ENCODE peak calls at places on chromosomes 16 and 17, in four cellular contexts. C, Q, G and P are unnamed samples.

GRCh38 chr17:46733837-46734516 is 84.5 kb downstream of the WNT3 start:
- DNase-seq in C (no peak), Q (no peak), G (peak; percentile 39), P (no peak)

GRCh38 chr16:12803203-12804093 is at the start of gene CPPED1:
- DNase-seq in C (peak; percentile 85), Q (peak; percentile 97), G (peak; percentile 89), P (peak; percentile 98)

GRCh38 chr17:55845385-55845784 is 94.5 kb downstream of the PCTP start:
- DNase-seq in C (no peak), Q (peak; percentile 67), G (peak; percentile 33), P (peak; percentile 60)

GRCh38 chr16:69166946-69167930 is 19.7 kb upstream of the SNTB2 start:
- DNase-seq in C (no peak), Q (no peak), G (peak; percentile 58), P (no peak)

GRCh38 chr17:80948961-80949450 is 42.6 kb upstream of the CHMP6 start:
- DNase-seq in C (no peak), Q (peak; percentile 51), G (no peak), P (peak; percentile 45)

GRCh38 chr17:36791150-36791653 is 146.1 kb upstream of the LHX1 start:
- DNase-seq in C (no peak), Q (no peak), G (no peak), P (no peak)

GRCh38 chr17:78896091-78896833 is 6.7 kb downstream of the CEP295NL start:
- DNase-seq in C (no peak), Q (no peak), G (no peak), P (no peak)

GRCh38 chr16:11677451-11677951 is 9.2 kb downstream of the SNN start:
- DNase-seq in C (no peak), Q (no peak), G (no peak), P (no peak)

GRCh38 chr17:49823614-49824013 is 24.3 kb downstream of the TAC4 start:
- DNase-seq in C (no peak), Q (no peak), G (peak; percentile 11), P (no peak)

GRCh38 chr17:4807534-4808377 is 804 bp downstream of the PLD2 start:
- DNase-seq in C (no peak), Q (no peak), G (no peak), P (no peak)

GRCh38 chr17:66777689-66778225 is 57.2 kb upstream of the CACNG5 start:
- DNase-seq in C (no peak), Q (no peak), G (no peak), P (peak; percentile 79)

GRCh38 chr17:10292057-10292931 is 80.5 kb downstream of the MYH13 start:
- DNase-seq in C (no peak), Q (peak; percentile 53), G (peak; percentile 71), P (no peak)

GRCh38 chr17:45001310-45001709 is 33.2 kb upstream of the C1QL1 start:
- DNase-seq in C (no peak), Q (no peak), G (no peak), P (no peak)

GRCh38 chr17:38926290-38927070 is 1.1 kb downstream of the LASP1NB start:
- DNase-seq in C (no peak), Q (no peak), G (no peak), P (no peak)

GRCh38 chr17:83152221-83152744 is 72.9 kb downstream of the METRNL start:
- DNase-seq in C (no peak), Q (no peak), G (no peak), P (no peak)

GRCh38 chr16:88504489-88505404 is 51.7 kb downstream of the ZFPM1 start:
- DNase-seq in C (no peak), Q (no peak), G (no peak), P (no peak)

GRCh38 chr17:46978489-46979022 is 497 bp downstream of the RPRML start:
- DNase-seq in C (no peak), Q (no peak), G (no peak), P (no peak)

GRCh38 chr17:10120749-10121148 is 77.7 kb downstream of the GAS7 start:
- DNase-seq in C (no peak), Q (no peak), G (no peak), P (no peak)

GRCh38 chr16:8644151-8644512 is 22.6 kb downstream of the METTL22 start:
- DNase-seq in C (no peak), Q (peak; percentile 61), G (no peak), P (peak; percentile 57)

GRCh38 chr17:63222655-63223054 is 223.5 kb downstream of the CYB561 start:
- DNase-seq in C (no peak), Q (no peak), G (peak; percentile 36), P (no peak)

GRCh38 chr16:11791144-11791828 is 5.8 kb downstream of the ZC3H7A start:
- DNase-seq in C (no peak), Q (no peak), G (no peak), P (no peak)

GRCh38 chr17:19651461-19652238 is 3.1 kb downstream of the ALDH3A2 start:
- DNase-seq in C (no peak), Q (no peak), G (no peak), P (no peak)

GRCh38 chr16:72371307-72372081 is 199.5 kb upstream of the PMFBP1 start:
- DNase-seq in C (no peak), Q (no peak), G (peak; percentile 48), P (no peak)

GRCh38 chr16:48441863-48442279 is 56.7 kb upstream of the SIAH1 start:
- DNase-seq in C (no peak), Q (no peak), G (no peak), P (no peak)

GRCh38 chr17:62678214-62678919 is 50.9 kb downstream of the MRC2 start:
- DNase-seq in C (no peak), Q (no peak), G (no peak), P (peak; percentile 40)

GRCh38 chr16:87708881-87709638 is 56.7 kb downstream of the KLHDC4 start:
- DNase-seq in C (no peak), Q (no peak), G (no peak), P (no peak)

GRCh38 chr16:84898447-84898846 is 78.7 kb downstream of the CRISPLD2 start:
- DNase-seq in C (no peak), Q (no peak), G (peak; percentile 46), P (no peak)

GRCh38 chr17:35245196-35245486 is 2.3 kb downstream of the SLFN5 start:
- DNase-seq in C (no peak), Q (no peak), G (peak; percentile 97), P (no peak)

GRCh38 chr17:77489898-77490265 is 349.1 kb downstream of the SEC14L1 start:
- DNase-seq in C (no peak), Q (peak; percentile 91), G (peak; percentile 29), P (peak; percentile 53)

GRCh38 chr16:25124503-25124902 is 13.0 kb downstream of the LCMT1 start:
- DNase-seq in C (no peak), Q (no peak), G (no peak), P (no peak)

GRCh38 chr16:66376577-66377326 is 10.3 kb downstream of the CDH5 start:
- DNase-seq in C (no peak), Q (peak; percentile 15), G (peak; percentile 21), P (no peak)

GRCh38 chr17:61475726-61476125 is 23.5 kb downstream of the TBX4 start:
- DNase-seq in C (no peak), Q (no peak), G (peak; percentile 42), P (peak; percentile 16)